ENCODE peak calls at places on chromosomes 11 and 22, in seven cellular contexts. K, D, L, T, P, J and Z are unnamed samples. For H3K9me3, the result is how much of the 10 kb centered on the place peaks cover.

GRCh38 chr22:35838849-35839646 is 121.4 kb downstream of the APOL5 start:
- DNase-seq in P (peak), D (peak), K (no peak), L (no peak), J (no peak), T (peak), Z (no peak)

GRCh38 chr11:118304809-118305248 is 299 bp downstream of the CD3E start:
- DNase-seq in L (no peak), D (no peak), P (no peak), T (no peak), K (no peak), J (no peak), Z (peak)

GRCh38 chr11:47152953-47153950 is 23.4 kb downstream of the ARFGAP2 start:
- DNase-seq in P (peak), T (peak), L (peak), K (peak), J (peak), D (peak), Z (no peak)

GRCh38 chr11:122847437-122847836 is 9.1 kb downstream of the CRTAM start:
- DNase-seq in T (no peak), K (no peak), L (no peak), P (no peak), J (no peak), D (no peak), Z (no peak)

GRCh38 chr11:123976770-123977560 is 616 bp downstream of the OR10S1 start:
- DNase-seq in P (no peak), L (no peak), T (no peak), D (no peak), K (no peak), J (no peak), Z (no peak)

GRCh38 chr11:12213920-12214319 is 103.5 kb downstream of the MICAL2 start:
- DNase-seq in T (no peak), K (no peak), P (no peak), J (no peak), L (no peak), D (no peak), Z (no peak)

GRCh38 chr22:50705851-50706351 is 32.1 kb upstream of the ACR start:
- DNase-seq in D (no peak), L (no peak), T (no peak), K (no peak), J (peak), P (no peak), Z (no peak)

GRCh38 chr11:68329496-68329895 is 17.1 kb downstream of the LRP5 start:
- DNase-seq in D (no peak), K (no peak), T (no peak), P (no peak), J (no peak), L (no peak), Z (no peak)

GRCh38 chr11:3022982-3023381 is 30.9 kb upstream of the NAP1L4 start:
- DNase-seq in L (no peak), J (no peak), P (no peak), K (no peak), D (peak), T (no peak), Z (no peak)

GRCh38 chr11:104163100-104164027 is 583 bp downstream of the PDGFD start:
- DNase-seq in K (no peak), P (peak), D (peak), J (no peak), T (peak), L (no peak), Z (no peak)

GRCh38 chr22:50613291-50613981 is 12.8 kb downstream of the MAPK8IP2 start:
- DNase-seq in T (peak), J (peak), K (no peak), D (no peak), P (no peak), L (no peak), Z (no peak)

GRCh38 chr11:67082071-67082791 is 25.6 kb downstream of the RHOD start:
- DNase-seq in J (no peak), T (no peak), P (no peak), D (no peak), K (no peak), L (no peak), Z (no peak)

GRCh38 chr22:30088468-30088867 is 8.2 kb downstream of the HORMAD2 start:
- DNase-seq in P (no peak), J (no peak), L (no peak), T (no peak), D (no peak), K (no peak), Z (no peak)

GRCh38 chr22:29030618-29031235 is 30.9 kb downstream of the C22orf31 start:
- DNase-seq in K (no peak), P (no peak), L (no peak), D (peak), T (peak), J (peak), Z (no peak)

GRCh38 chr22:45166935-45167334 is 3.2 kb downstream of the NUP50 start:
- DNase-seq in L (no peak), K (no peak), P (no peak), J (no peak), D (no peak), T (no peak), Z (no peak)

GRCh38 chr22:45105281-45105700 is 58.4 kb upstream of the NUP50 start:
- DNase-seq in T (no peak), P (no peak), D (peak), J (no peak), L (no peak), K (no peak), Z (no peak)

GRCh38 chr22:32509045-32509444 is 34.4 kb downstream of the FBXO7 start:
- DNase-seq in D (no peak), P (no peak), T (no peak), L (no peak), K (no peak), J (no peak), Z (no peak)

GRCh38 chr11:33018005-33018404 is 2.3 kb downstream of the DEPDC7 start:
- DNase-seq in J (no peak), L (no peak), P (no peak), T (no peak), D (no peak), K (no peak), Z (no peak)

GRCh38 chr22:35444685-35445399 is 44.9 kb downstream of the MCM5 start:
- DNase-seq in T (no peak), K (no peak), D (no peak), J (no peak), P (no peak), L (no peak), Z (no peak)

GRCh38 chr11:6205366-6205765 is at the start of gene C11orf42:
- DNase-seq in L (no peak), T (no peak), J (no peak), P (no peak), D (no peak), K (no peak), Z (no peak)
- H3K9me3 ChIP-seq in L (under half), T (under half), J (under half), P (under half), D (under half), K (under half), Z (under half)

DNA sequence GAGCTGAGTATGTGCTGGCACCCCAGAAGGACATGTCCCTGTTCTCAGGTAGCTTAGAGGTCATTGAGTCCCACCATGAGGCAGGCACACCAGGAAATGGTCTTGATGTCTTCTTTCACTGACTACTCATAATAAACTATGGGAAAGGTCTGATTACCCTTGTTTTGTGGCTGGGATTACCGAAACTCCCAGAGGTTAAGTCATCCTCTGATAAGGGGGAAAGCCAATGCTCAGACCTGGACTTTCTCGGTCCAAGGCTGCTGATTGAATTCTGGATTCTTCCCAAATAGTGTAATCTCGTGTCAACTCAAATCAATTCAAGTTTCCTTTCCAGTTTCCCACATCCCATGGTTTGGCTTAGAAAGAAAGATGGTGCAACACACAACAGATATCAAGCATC is 3.7 kb upstream of the CD44 start:
- DNase-seq in J (no peak), K (no peak), P (no peak), T (no peak), D (peak), L (no peak), Z (no peak)
- H3K9me3 ChIP-seq in J (under half), K (under half), P (under half), T (under half), D (under half), L (under half), Z (under half)

GRCh38 chr22:47570300-47570685 is 807.8 kb downstream of the TBC1D22A start:
- DNase-seq in K (no peak), P (no peak), D (no peak), J (no peak), L (no peak), T (no peak), Z (no peak)
- H3K9me3 ChIP-seq in K (under half), P (under half), D (under half), J (under half), L (under half), T (under half), Z (under half)

DNA sequence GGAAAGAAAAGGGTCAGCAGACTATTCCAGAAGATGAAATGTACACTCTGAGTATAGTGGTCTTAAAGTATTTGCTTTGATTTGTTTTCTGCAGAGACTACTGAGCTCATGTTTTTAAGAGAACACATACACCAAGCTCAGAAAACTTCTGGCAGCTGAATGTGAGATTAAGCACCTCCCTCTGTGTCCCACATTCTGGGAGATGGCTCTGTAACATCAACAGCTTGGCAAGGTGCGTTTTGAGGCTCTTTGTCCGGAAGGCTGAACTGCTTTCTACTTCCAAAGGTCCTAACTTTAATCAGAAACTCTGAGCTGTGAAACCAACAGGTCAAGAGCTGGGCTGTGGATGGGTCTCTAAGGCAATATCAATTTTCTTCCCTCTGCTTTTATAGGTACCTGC is 36.4 kb upstream of the GLYAT start:
- DNase-seq in D (no peak), L (no peak), T (no peak), J (no peak), P (no peak), K (no peak), Z (no peak)
- H3K9me3 ChIP-seq in D (under half), L (under half), T (under half), J (under half), P (under half), K (under half), Z (under half)

DNA sequence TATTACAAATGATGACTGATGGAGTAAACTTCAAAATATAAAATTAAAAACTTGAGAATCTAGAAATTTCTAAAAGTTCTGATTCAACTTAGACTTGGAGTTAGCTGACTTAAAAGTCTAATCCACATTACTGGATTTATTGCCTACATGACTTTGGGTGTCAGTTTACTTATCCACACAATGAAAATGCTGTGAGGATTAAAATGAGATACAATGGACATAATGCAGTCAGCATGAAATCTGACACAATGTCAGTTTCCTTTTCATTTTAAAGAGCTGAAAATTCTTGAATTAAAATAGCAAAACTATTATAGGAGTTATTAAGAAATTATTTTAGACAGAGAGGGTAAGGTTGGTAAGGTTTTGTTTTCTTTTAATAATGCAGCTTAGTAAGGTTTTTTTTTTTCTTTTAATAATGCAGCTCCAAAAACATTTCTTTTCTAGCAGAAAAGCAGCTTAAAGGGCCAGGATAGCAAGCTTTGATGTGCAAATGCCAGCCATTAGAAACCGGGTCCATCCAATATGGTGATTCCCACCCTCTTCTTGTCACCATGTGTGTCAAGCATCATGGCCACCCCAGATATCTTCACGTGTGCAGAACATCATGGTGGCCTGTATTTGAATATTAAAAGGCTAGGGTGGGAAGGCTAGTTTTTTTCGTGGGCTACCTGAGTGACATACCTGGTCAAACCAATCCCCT is 18.9 kb downstream of the APIP start:
- DNase-seq in P (no peak), L (no peak), D (no peak), T (no peak), K (no peak), J (no peak), Z (no peak)
- H3K9me3 ChIP-seq in P (under half), L (under half), D (under half), T (under half), K (under half), J (under half), Z (under half)

DNA sequence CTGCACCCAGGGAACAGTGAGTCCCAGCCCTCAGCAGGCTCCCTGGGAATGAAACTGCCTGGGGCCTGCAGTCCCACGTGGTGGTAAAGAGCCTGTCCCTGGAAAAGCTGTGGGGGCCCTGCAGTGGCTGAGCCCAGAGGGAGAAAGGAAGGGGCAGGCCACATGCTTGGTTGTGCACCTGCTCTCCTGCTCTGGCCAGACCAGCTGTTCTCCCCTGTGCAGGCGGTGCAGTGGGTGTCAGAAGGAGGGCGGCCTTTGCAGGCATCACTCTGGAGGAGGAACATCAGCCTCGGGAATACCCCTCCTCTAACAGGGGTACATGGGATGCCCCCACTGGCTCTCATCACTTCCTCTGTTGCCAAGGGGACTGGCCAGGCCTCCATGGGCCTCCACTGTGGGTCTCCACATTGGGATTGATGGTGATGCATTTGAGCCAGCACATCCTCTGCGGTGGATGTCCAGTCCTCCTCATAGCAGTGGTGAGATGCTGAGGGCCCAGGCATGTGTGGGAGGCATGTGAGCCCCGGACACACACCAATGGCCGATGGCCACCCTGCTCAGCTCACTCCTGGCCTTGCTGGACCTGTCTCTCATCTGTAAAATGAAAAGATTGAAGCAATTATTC is 690.3 kb downstream of the BRD1 start:
- DNase-seq in D (no peak), P (no peak), K (no peak), T (no peak), J (no peak), L (no peak), Z (no peak)
- H3K9me3 ChIP-seq in D (under half), P (under half), K (under half), T (under half), J (under half), L (under half), Z (under half)

DNA sequence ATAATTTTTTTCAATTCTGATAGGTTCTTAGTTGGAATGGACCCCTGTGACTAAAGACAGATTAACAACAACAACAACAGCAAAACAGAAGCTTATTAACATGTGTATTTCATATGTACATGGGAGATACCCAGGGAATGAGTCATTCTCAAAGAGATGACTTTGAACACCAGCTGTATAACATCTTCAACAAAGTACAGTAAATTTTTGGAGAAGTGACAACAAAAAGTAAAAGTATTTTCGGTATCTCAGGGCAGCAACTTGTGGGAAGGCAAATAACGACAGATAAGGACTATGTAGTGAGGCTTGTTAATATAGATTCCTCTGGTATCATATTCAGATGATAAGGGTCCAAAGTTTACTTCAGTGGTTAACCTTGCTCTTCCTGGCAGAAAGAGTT is 573.4 kb upstream of the RAG2 start:
- DNase-seq in K (no peak), T (no peak), P (no peak), J (no peak), L (no peak), D (no peak), Z (no peak)
- H3K9me3 ChIP-seq in K (under half), T (under half), P (under half), J (under half), L (under half), D (under half), Z (under half)